ENCODE peak calls at places on chromosomes 6 and 20, in four cellular contexts. Z is CD8-positive, alpha-beta T cell; E is endothelial cell; K is astrocyte of the spinal cord. F is an unnamed sample.

GRCh38 chr6:95846652-95847051 is 169.1 kb upstream of the FUT9 start:
- DNase-seq in E (no peak), K (no peak), Z (no peak), F (no peak)

GRCh38 chr6:2396856-2397640 is 151.6 kb upstream of the GMDS start:
- DNase-seq in Z (no peak), E (no peak), K (peak; percentile 73), F (no peak)

GRCh38 chr6:81753709-81754678 is 1.5 kb upstream of the TENT5A start:
- DNase-seq in E (peak; percentile 80), K (peak; percentile 59), Z (peak; percentile 86), F (peak; percentile 61)

GRCh38 chr6:110408891-110409290 is 6.5 kb downstream of the DDO start:
- DNase-seq in K (no peak), Z (no peak), E (no peak), F (no peak)

GRCh38 chr6:153028261-153028660 is 25.8 kb upstream of the MTRF1L start:
- DNase-seq in K (no peak), Z (no peak), E (no peak), F (no peak)

GRCh38 chr6:104229057-104229456 is 630.7 kb downstream of the HACE1 start:
- DNase-seq in K (no peak), E (no peak), Z (no peak), F (no peak)

GRCh38 chr6:125944434-125944816 is 12.1 kb upstream of the HINT3 start:
- DNase-seq in K (peak; percentile 51), E (no peak), Z (no peak), F (no peak)

GRCh38 chr6:35558571-35558970 is 45.9 kb upstream of the TULP1 start:
- DNase-seq in E (no peak), K (no peak), Z (no peak), F (no peak)

GRCh38 chr6:165762876-165763275 is 99.8 kb upstream of the PDE10A start:
- DNase-seq in K (no peak), Z (no peak), E (no peak), F (no peak)

GRCh38 chr6:88574666-88575065 is 388.8 kb downstream of the RNGTT start:
- DNase-seq in Z (no peak), E (no peak), K (no peak), F (no peak)

GRCh38 chr6:112620832-112621569 is 273.9 kb downstream of the RFPL4B start:
- DNase-seq in Z (no peak), K (peak; percentile 68), E (no peak), F (no peak)

GRCh38 chr6:138833819-138834539 is 38.1 kb downstream of the ECT2L start:
- DNase-seq in Z (no peak), K (peak; percentile 38), E (no peak), F (no peak)

GRCh38 chr6:17101422-17102257 is at the start of gene STMND1:
- DNase-seq in E (no peak), Z (no peak), K (peak; percentile 32), F (no peak)

GRCh38 chr6:138289739-138290138 is 71.4 kb upstream of the PBOV1 start:
- DNase-seq in Z (no peak), E (peak; percentile 38), K (no peak), F (peak; percentile 41)

GRCh38 chr6:119090256-119090655 is 11.8 kb upstream of the FAM184A start:
- DNase-seq in K (no peak), Z (no peak), E (no peak), F (no peak)

GRCh38 chr6:5401845-5402738 is 140.8 kb downstream of the FARS2 start:
- DNase-seq in Z (no peak), K (peak; percentile 37), E (no peak), F (no peak)

GRCh38 chr6:140415266-140415665 is 1040.8 kb upstream of the CITED2 start:
- DNase-seq in K (no peak), E (no peak), Z (no peak), F (no peak)

GRCh38 chr20:56735087-56735642 is 106.1 kb downstream of the TFAP2C start:
- DNase-seq in K (no peak), E (no peak), Z (no peak), F (no peak)

GRCh38 chr6:163637524-163637923 is 223.0 kb downstream of the QKI start:
- DNase-seq in Z (no peak), K (no peak), E (no peak), F (no peak)

GRCh38 chr6:83108378-83108777 is 40.9 kb downstream of the DOP1A start:
- DNase-seq in K (no peak), E (no peak), Z (no peak), F (no peak)

GRCh38 chr20:37395921-37396519 is 50.1 kb downstream of the SRC start:
- DNase-seq in Z (peak; percentile 17), E (peak; percentile 50), K (no peak), F (peak; percentile 58)

GRCh38 chr20:44583179-44583578 is 800 bp downstream of the PKIG start:
- DNase-seq in E (no peak), Z (no peak), K (no peak), F (no peak)

GRCh38 chr20:4014031-4014474 is 1.3 kb downstream of the RNF24 start:
- DNase-seq in E (no peak), Z (peak; percentile 34), K (peak; percentile 85), F (no peak)

GRCh38 chr20:24095303-24095702 is 106.7 kb upstream of the GGTLC1 start:
- DNase-seq in Z (no peak), K (no peak), E (no peak), F (no peak)

GRCh38 chr6:130760006-130760405 is 67.2 kb upstream of the SMLR1 start:
- DNase-seq in E (peak; percentile 36), Z (no peak), K (peak; percentile 64), F (no peak)

GRCh38 chr20:43727980-43728590 is 1.3 kb upstream of the GTSF1L start:
- DNase-seq in K (no peak), Z (peak; percentile 55), E (no peak), F (no peak)

GRCh38 chr6:89087881-89088280 is 7.3 kb downstream of the PNRC1 start:
- DNase-seq in Z (no peak), E (no peak), K (no peak), F (no peak)

GRCh38 chr20:33721391-33722140 is 1.5 kb upstream of the PXMP4 start:
- DNase-seq in E (no peak), Z (no peak), K (no peak), F (no peak)

GRCh38 chr6:169719117-169719516 is 5.2 kb downstream of the PHF10 start:
- DNase-seq in E (no peak), K (peak; percentile 25), Z (no peak), F (no peak)

GRCh38 chr6:169709293-169709692 is 7.4 kb downstream of the C6orf120 start:
- DNase-seq in Z (no peak), K (no peak), E (no peak), F (no peak)

GRCh38 chr6:169710009-169710408 is 8.1 kb downstream of the C6orf120 start:
- DNase-seq in Z (no peak), K (no peak), E (no peak), F (no peak)

GRCh38 chr6:169714595-169714994 is 9.7 kb downstream of the PHF10 start:
- DNase-seq in K (no peak), Z (no peak), E (no peak), F (no peak)

GRCh38 chr6:169714178-169714577 is 10.1 kb downstream of the PHF10 start:
- DNase-seq in Z (no peak), E (no peak), K (no peak), F (no peak)
- TF ChIP-seq CTCF in Z (no peak), E (no peak), K (no peak), F (no peak)

GRCh38 chr6:160160450-160160849 is 38.8 kb downstream of the SLC22A1 start:
- DNase-seq in Z (no peak), K (peak; percentile 29), E (no peak), F (no peak)
- TF ChIP-seq CTCF in Z (no peak), K (peak; percentile 21), E (no peak), F (peak; percentile 26)

GRCh38 chr20:62784497-62784896 is 11.8 kb upstream of the MRGBP start:
- DNase-seq in K (no peak), E (no peak), Z (no peak), F (no peak)

GRCh38 chr20:62782893-62783278 is 13.4 kb upstream of the MRGBP start:
- DNase-seq in E (no peak), Z (no peak), K (no peak), F (no peak)

GRCh38 chr20:62780696-62781095 is 15.6 kb upstream of the MRGBP start:
- DNase-seq in Z (no peak), K (no peak), E (no peak), F (no peak)

GRCh38 chr20:62780204-62780603 is 16.1 kb upstream of the MRGBP start:
- DNase-seq in K (no peak), E (no peak), Z (no peak), F (no peak)

DNA sequence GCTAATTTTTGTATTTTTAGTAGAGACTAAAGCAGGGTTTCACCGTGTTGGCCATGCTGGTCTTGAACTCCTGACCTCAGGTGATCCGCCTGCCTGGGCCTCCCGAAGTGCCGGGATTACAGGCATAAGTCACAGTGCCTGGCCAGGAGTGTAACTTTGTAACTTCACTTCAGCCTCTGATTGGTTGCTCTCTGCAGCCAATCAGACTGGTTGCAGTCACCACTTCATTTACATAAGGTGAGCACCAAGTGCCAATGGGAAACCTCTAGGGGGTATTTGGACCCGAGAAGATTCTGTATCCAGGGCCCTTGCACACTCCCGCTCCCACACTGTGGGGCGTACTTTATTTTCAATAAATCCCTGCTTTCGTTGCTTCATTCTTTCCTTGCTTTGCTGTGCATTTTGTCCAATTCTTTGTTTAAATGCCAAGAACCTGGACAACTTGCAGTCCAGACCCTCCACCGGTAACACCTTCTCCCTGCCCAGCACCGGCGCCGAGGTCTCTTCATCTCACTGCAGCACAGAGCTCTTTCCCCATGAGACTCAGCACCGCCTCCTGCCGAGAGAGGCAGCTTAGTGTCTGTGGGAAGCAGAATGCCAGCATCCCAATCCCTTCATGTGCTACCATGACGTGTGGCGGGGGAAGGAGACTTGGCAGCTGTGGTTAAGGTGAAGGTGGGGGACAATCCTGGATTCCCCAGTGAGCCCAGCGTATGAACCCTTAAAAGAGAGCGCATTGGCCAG is 14.0 kb upstream of the MRGBP start:
- DNase-seq in Z (no peak), K (no peak), E (no peak), F (no peak)
- TF ChIP-seq CTCF in Z (no peak), K (no peak), E (no peak), F (no peak)

DNA sequence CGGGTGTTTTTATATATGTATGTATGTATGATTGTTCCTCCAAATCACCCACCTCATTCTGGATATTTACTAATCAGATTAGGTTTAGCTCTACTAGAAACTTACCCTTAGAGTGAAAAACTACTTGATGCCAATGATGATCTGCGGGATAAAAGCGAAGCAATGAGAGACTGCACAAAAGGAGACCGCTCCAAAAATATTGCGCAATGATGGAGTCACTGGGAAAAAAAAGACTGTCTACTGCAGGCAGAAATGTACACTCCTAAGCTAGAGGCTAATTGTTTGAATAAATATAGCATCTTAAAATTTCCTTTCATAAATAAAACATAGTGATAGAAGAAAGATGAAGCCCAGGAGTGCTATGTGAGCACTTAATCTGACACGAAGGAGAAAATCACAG is 7.3 kb downstream of the RAB32 start:
- DNase-seq in E (no peak), K (no peak), Z (no peak), F (no peak)
- TF ChIP-seq CTCF in E (no peak), K (no peak), Z (no peak), F (no peak)

F was measured in progenitor cell of endocrine pancreas.